ENCODE peak calls at places on chromosomes 7 and 10, in five cellular contexts. Y, V, I, H and U are unnamed samples.

GRCh38 chr10:132240156-132240555 is 53.4 kb downstream of the DPYSL4 start:
- DNase-seq in Y (no peak), H (no peak), I (no peak), V (no peak), U (no peak)

GRCh38 chr7:35524112-35524804 is 170.7 kb downstream of the HERPUD2 start:
- DNase-seq in I (no peak), V (no peak), H (no peak), Y (no peak), U (no peak)

GRCh38 chr10:123553810-123554430 is 112.2 kb upstream of the GPR26 start:
- DNase-seq in Y (no peak), V (no peak), I (no peak), H (no peak), U (no peak)

GRCh38 chr10:28217848-28218247 is 85.0 kb downstream of the MPP7 start:
- DNase-seq in Y (peak), I (peak), V (peak), H (peak), U (peak)

GRCh38 chr10:132805599-132805998 is 19.7 kb upstream of the NKX6-2 start:
- DNase-seq in Y (no peak), V (no peak), H (no peak), I (no peak), U (no peak)

GRCh38 chr10:126950401-126951105 is 45.3 kb downstream of the DOCK1 start:
- DNase-seq in Y (no peak), H (no peak), I (no peak), V (no peak), U (no peak)

GRCh38 chr10:70901276-70901878 is 13.0 kb upstream of the PCBD1 start:
- DNase-seq in H (no peak), I (no peak), V (no peak), Y (no peak), U (no peak)

GRCh38 chr10:114271014-114271778 is 32.1 kb downstream of the VWA2 start:
- DNase-seq in V (no peak), Y (no peak), H (no peak), I (peak), U (no peak)

GRCh38 chr10:75097666-75098285 is 13.7 kb upstream of the SAMD8 start:
- DNase-seq in V (no peak), I (no peak), H (peak), Y (peak), U (peak)

GRCh38 chr10:123213192-123213591 is 59.0 kb downstream of the BUB3 start:
- DNase-seq in I (no peak), H (no peak), Y (no peak), V (no peak), U (no peak)

GRCh38 chr10:26844381-26844780 is 16.4 kb downstream of the ABI1 start:
- DNase-seq in V (no peak), Y (no peak), H (no peak), I (no peak), U (no peak)

GRCh38 chr7:121442845-121443244 is 46.7 kb upstream of the FAM3C start:
- DNase-seq in I (no peak), H (no peak), Y (no peak), V (peak), U (no peak)

GRCh38 chr10:108801775-108802516 is 1121.4 kb downstream of the XPNPEP1 start:
- DNase-seq in Y (peak), I (no peak), V (no peak), H (peak), U (peak)

GRCh38 chr10:9712393-9712792 is 1305.3 kb upstream of the CELF2 start:
- DNase-seq in V (no peak), Y (peak), I (no peak), H (no peak), U (no peak)

GRCh38 chr7:121372376-121373024 is 23.6 kb downstream of the FAM3C start:
- DNase-seq in I (no peak), Y (no peak), V (no peak), H (no peak), U (peak)

GRCh38 chr7:2959828-2960599 is 83.7 kb downstream of the CARD11 start:
- DNase-seq in H (no peak), Y (no peak), V (no peak), I (no peak), U (no peak)

GRCh38 chr10:117594722-117595121 is 52.2 kb downstream of the EMX2 start:
- DNase-seq in V (no peak), H (no peak), I (no peak), Y (peak), U (peak)

GRCh38 chr10:29669149-29669548 is 34.4 kb upstream of the SVIL start:
- DNase-seq in H (peak), Y (peak), V (no peak), I (no peak), U (no peak)

GRCh38 chr7:151080091-151080521 is 503 bp downstream of the FASTK start:
- DNase-seq in H (no peak), V (no peak), I (no peak), Y (no peak), U (no peak)

GRCh38 chr7:148783801-148784527 is 85.3 kb downstream of the CUL1 start:
- DNase-seq in H (no peak), Y (no peak), I (no peak), V (no peak), U (no peak)

GRCh38 chr7:47542051-47542450 is 39.9 kb downstream of the TNS3 start:
- DNase-seq in I (no peak), H (no peak), Y (no peak), V (no peak), U (no peak)

GRCh38 chr10:80529604-80530003 is 8.1 kb upstream of the SH2D4B start:
- DNase-seq in V (no peak), H (no peak), Y (no peak), I (no peak), U (no peak)

GRCh38 chr10:59709472-59710125 is at the start of gene SLC16A9:
- DNase-seq in I (no peak), H (peak), V (peak), Y (peak), U (peak)

GRCh38 chr10:113015201-113015600 is 65.2 kb downstream of the TCF7L2 start:
- DNase-seq in V (no peak), H (no peak), I (no peak), Y (no peak), U (no peak)

GRCh38 chr10:13206546-13207443 is 27.4 kb downstream of the UCMA start:
- DNase-seq in H (peak), I (no peak), Y (peak), V (peak), U (peak)

GRCh38 chr10:125762692-125763648 is 12.7 kb downstream of the MMP21 start:
- DNase-seq in H (no peak), V (no peak), Y (no peak), I (no peak), U (no peak)

GRCh38 chr7:18648849-18649758 is 153.6 kb downstream of the HDAC9 start:
- DNase-seq in I (no peak), H (no peak), V (no peak), Y (no peak), U (no peak)

GRCh38 chr7:29988391-29989256 is 977 bp downstream of the SCRN1 start:
- DNase-seq in H (peak), I (no peak), Y (peak), V (peak), U (peak)

GRCh38 chr10:90919683-90920574 is 958 bp downstream of the ANKRD1 start:
- DNase-seq in V (no peak), H (no peak), Y (no peak), I (no peak), U (no peak)

GRCh38 chr7:146116452-146117219 is at the start of gene CNTNAP2:
- DNase-seq in V (no peak), Y (peak), I (no peak), H (peak), U (peak)

GRCh38 chr10:34171957-34172527 is 643.1 kb downstream of the PARD3 start:
- DNase-seq in I (peak), H (no peak), Y (peak), V (no peak), U (peak)

GRCh38 chr7:18445916-18446520 is 49.5 kb upstream of the HDAC9 start:
- DNase-seq in Y (no peak), V (no peak), H (no peak), I (no peak), U (no peak)

GRCh38 chr10:10515479-10516204 is 502.0 kb upstream of the CELF2 start:
- DNase-seq in V (no peak), H (no peak), Y (peak), I (no peak), U (no peak)

GRCh38 chr10:42755591-42756093 is 27.0 kb upstream of the BMS1 start:
- DNase-seq in Y (no peak), H (no peak), V (no peak), I (no peak), U (no peak)

GRCh38 chr7:102125127-102125561 is 161.5 kb upstream of the SH2B2 start:
- DNase-seq in H (peak), V (peak), I (peak), Y (peak), U (peak)
- H3K4me3 ChIP-seq in H (no peak), V (no peak), I (no peak), Y (no peak), U (no peak)

GRCh38 chr10:7706534-7707073 is 3.5 kb downstream of the ITIH2 start:
- DNase-seq in H (no peak), Y (no peak), V (no peak), I (no peak), U (no peak)
- TF ChIP-seq CTCF in H (no peak), Y (no peak), V (no peak), I (no peak), U (no peak)

GRCh38 chr7:139648941-139649425 is 125.5 kb downstream of the CLEC2L start:
- DNase-seq in Y (no peak), V (no peak), I (no peak), H (peak), U (no peak)
- H3K4me3 ChIP-seq in Y (no peak), V (no peak), I (no peak), H (no peak), U (no peak)

GRCh38 chr10:22010973-22011408 is 7.5 kb upstream of the DNAJC1 start:
- DNase-seq in V (peak), Y (peak), H (peak), I (no peak), U (peak)
- TF ChIP-seq CTCF in V (peak), Y (no peak), H (peak), I (no peak), U (peak)